ENCODE peak calls at places on chromosomes 5 and 9, in five cellular contexts. E, U, C, L and K are unnamed samples.

GRCh38 chr9:35203531-35203930 is 41.7 kb downstream of the UNC13B start:
- DNase-seq in L (no peak), C (no peak), E (no peak), U (no peak), K (no peak)

GRCh38 chr5:151686673-151687378 is at the start of gene SPARC:
- DNase-seq in L (peak; percentile 20), U (peak; percentile 69), C (peak; percentile 83), E (peak; percentile 55), K (no peak)

GRCh38 chr5:125823572-125823971 is 599.6 kb upstream of the GRAMD2B start:
- DNase-seq in L (no peak), E (no peak), C (no peak), U (no peak), K (no peak)

GRCh38 chr5:124746252-124746915 is at the start of gene ZNF608:
- DNase-seq in L (peak; percentile 0), E (no peak), U (peak; percentile 26), C (peak; percentile 77), K (peak; percentile 50)

GRCh38 chr5:133611357-133612020 is 852 bp downstream of the FSTL4 start:
- DNase-seq in E (peak; percentile 15), C (no peak), L (no peak), U (no peak), K (no peak)

GRCh38 chr5:168747987-168748777 is 169.0 kb upstream of the PANK3 start:
- DNase-seq in E (peak; percentile 28), C (no peak), U (no peak), L (peak; percentile 79), K (no peak)

GRCh38 chr5:180208435-180209081 is 453 bp downstream of the RASGEF1C start:
- DNase-seq in L (peak; percentile 34), C (no peak), E (no peak), U (no peak), K (no peak)

GRCh38 chr5:110054240-110054639 is 364.5 kb downstream of the MAN2A1 start:
- DNase-seq in E (no peak), U (no peak), L (peak; percentile 92), C (peak; percentile 94), K (no peak)

GRCh38 chr9:1005043-1005667 is 28.7 kb downstream of the DMRT3 start:
- DNase-seq in E (peak; percentile 34), C (peak; percentile 32), L (peak; percentile 53), U (peak; percentile 9), K (no peak)

GRCh38 chr9:133579601-133580415 is 29.4 kb downstream of the FAM163B start:
- DNase-seq in U (no peak), C (no peak), L (no peak), E (no peak), K (no peak)

GRCh38 chr5:122880749-122881148 is 35.3 kb downstream of the SNX24 start:
- DNase-seq in E (peak; percentile 19), C (no peak), U (no peak), L (no peak), K (no peak)

GRCh38 chr9:69584746-69585145 is 87.4 kb downstream of the APBA1 start:
- DNase-seq in U (no peak), C (no peak), E (no peak), L (no peak), K (no peak)

GRCh38 chr9:104794070-104794469 is 30.1 kb downstream of the NIPSNAP3B start:
- DNase-seq in E (no peak), U (no peak), C (no peak), L (no peak), K (no peak)

GRCh38 chr5:41336471-41336870 is 123.1 kb upstream of the C6 start:
- DNase-seq in U (no peak), L (no peak), E (no peak), C (no peak), K (no peak)

GRCh38 chr9:10259668-10260067 is 353.1 kb downstream of the PTPRD start:
- DNase-seq in E (no peak), L (no peak), U (no peak), C (no peak), K (no peak)

GRCh38 chr5:113357696-113358476 is 76.9 kb downstream of the TSSK1B start:
- DNase-seq in E (no peak), U (no peak), C (no peak), L (peak; percentile 43), K (no peak)

GRCh38 chr5:10118150-10118549 is 131.5 kb downstream of the ATPSCKMT start:
- DNase-seq in E (no peak), C (no peak), L (no peak), U (no peak), K (no peak)

GRCh38 chr5:32754251-32754650 is 43.1 kb downstream of the NPR3 start:
- DNase-seq in U (no peak), C (no peak), E (no peak), L (no peak), K (no peak)

GRCh38 chr5:143471666-143472411 is 68.4 kb upstream of the NR3C1 start:
- DNase-seq in U (no peak), C (no peak), E (no peak), L (no peak), K (no peak)

GRCh38 chr9:4318741-4319140 is 18.9 kb upstream of the GLIS3 start:
- DNase-seq in E (no peak), C (no peak), L (no peak), U (no peak), K (no peak)

GRCh38 chr9:79129865-79130480 is 441.8 kb upstream of the TLE4 start:
- DNase-seq in L (peak; percentile 60), C (peak; percentile 49), E (no peak), U (no peak), K (no peak)

GRCh38 chr9:129242191-129242953 is 64.3 kb upstream of the IER5L start:
- DNase-seq in U (no peak), C (no peak), E (no peak), L (no peak), K (no peak)

GRCh38 chr5:168364738-168365550 is 73.5 kb downstream of the WWC1 start:
- DNase-seq in E (no peak), C (peak; percentile 9), L (no peak), U (peak; percentile 24), K (peak; percentile 66)

GRCh38 chr9:136533775-136534157 is 12.1 kb downstream of the NOTCH1 start:
- DNase-seq in L (no peak), E (no peak), U (no peak), C (no peak), K (no peak)

GRCh38 chr5:180080670-180081280 is 9.2 kb upstream of the RNF130 start:
- DNase-seq in U (no peak), C (no peak), L (no peak), E (no peak), K (no peak)

GRCh38 chr5:94375801-94376200 is 242.6 kb downstream of the KIAA0825 start:
- DNase-seq in L (no peak), E (no peak), U (no peak), C (no peak), K (no peak)